ENCODE peak calls at places on chromosomes 3 and 15, in nine cellular contexts. M, O, T, L, R, C, V, U and W are unnamed samples.

GRCh38 chr15:67108122-67108871 is 42.9 kb downstream of the SMAD3 start:
- DNase-seq in O (no peak), M (no peak), R (no peak), T (no peak), C (no peak), L (no peak), V (no peak), U (no peak), W (no peak)

GRCh38 chr3:195151866-195152526 is 119.0 kb downstream of the XXYLT1 start:
- DNase-seq in C (no peak), O (no peak), M (no peak), V (no peak), L (no peak), R (no peak), T (no peak), U (no peak), W (no peak)

GRCh38 chr3:174891524-174892203 is 32.5 kb downstream of the NAALADL2 start:
- DNase-seq in R (no peak), L (no peak), V (peak), T (no peak), U (peak), M (no peak), C (no peak), O (no peak), W (no peak)

GRCh38 chr15:41438206-41438605 is 21.3 kb downstream of the RTF1 start:
- DNase-seq in O (no peak), R (no peak), M (no peak), L (no peak), U (no peak), V (no peak), C (no peak), T (no peak), W (no peak)

GRCh38 chr3:168002786-168003368 is 92.8 kb downstream of the GOLIM4 start:
- DNase-seq in T (peak), U (no peak), M (no peak), R (no peak), C (no peak), V (no peak), O (no peak), L (no peak), W (no peak)

GRCh38 chr15:44882499-44882968 is 74.0 kb upstream of the TERB2 start:
- DNase-seq in U (no peak), M (no peak), O (no peak), V (no peak), R (no peak), T (no peak), C (no peak), L (no peak), W (no peak)

GRCh38 chr3:38190481-38190881 is 25.1 kb downstream of the OXSR1 start:
- DNase-seq in M (no peak), L (no peak), U (no peak), R (no peak), T (no peak), C (no peak), O (no peak), V (no peak), W (no peak)

GRCh38 chr3:146889616-146890015 is 284.5 kb upstream of the PLSCR5 start:
- DNase-seq in V (no peak), U (no peak), M (no peak), R (no peak), L (no peak), O (no peak), C (no peak), T (no peak), W (no peak)

GRCh38 chr3:41035445-41036022 is 163.8 kb upstream of the CTNNB1 start:
- DNase-seq in O (peak), M (no peak), V (no peak), U (no peak), C (no peak), L (no peak), T (no peak), R (no peak), W (no peak)

GRCh38 chr15:33064878-33065277 is 129.6 kb downstream of the FMN1 start:
- DNase-seq in M (no peak), V (no peak), C (no peak), L (no peak), T (no peak), O (no peak), R (no peak), U (no peak), W (no peak)

GRCh38 chr3:63945558-63946096 is 33.4 kb upstream of the SCAANT1 start:
- DNase-seq in L (no peak), R (no peak), U (no peak), T (peak), M (no peak), V (no peak), C (no peak), O (no peak), W (no peak)

GRCh38 chr15:92020207-92020606 is 166.7 kb downstream of the SLCO3A1 start:
- DNase-seq in V (no peak), O (no peak), R (no peak), L (no peak), U (no peak), M (no peak), C (no peak), T (no peak), W (no peak)

GRCh38 chr15:95887666-95888480 is 442.6 kb upstream of the NR2F2 start:
- DNase-seq in L (no peak), C (no peak), U (no peak), O (no peak), M (no peak), R (no peak), V (no peak), T (no peak), W (no peak)

GRCh38 chr3:154428369-154429206 is 1.4 kb downstream of the GPR149 start:
- DNase-seq in C (no peak), R (no peak), L (no peak), M (no peak), V (peak), T (no peak), U (peak), O (no peak), W (no peak)

GRCh38 chr3:154431043-154431442 is 1.1 kb upstream of the GPR149 start:
- DNase-seq in O (no peak), L (no peak), M (no peak), R (no peak), V (no peak), C (no peak), U (no peak), T (no peak), W (no peak)

GRCh38 chr3:154427685-154428291 is 2.2 kb downstream of the GPR149 start:
- DNase-seq in T (no peak), L (no peak), C (no peak), R (no peak), O (no peak), U (peak), V (peak), M (no peak), W (no peak)

DNA sequence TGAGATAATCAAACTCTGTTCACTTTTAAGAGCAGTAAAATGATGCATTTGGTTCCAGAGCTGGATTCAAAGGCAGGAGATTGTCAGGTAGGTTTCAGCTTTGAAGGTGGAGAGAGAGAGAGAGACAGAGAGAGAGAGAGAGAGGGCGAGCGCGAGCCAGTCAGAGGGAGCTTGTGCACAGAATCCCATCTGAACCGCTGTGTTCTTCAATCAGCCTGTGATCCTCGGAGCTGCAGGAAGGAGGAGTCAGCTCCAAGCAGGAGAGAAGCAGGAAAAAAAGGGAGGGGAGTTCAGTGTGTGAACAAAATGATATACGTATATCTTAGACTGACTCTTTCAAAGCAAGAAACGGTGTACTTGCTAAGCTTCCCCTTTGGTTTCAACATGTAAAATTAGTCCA is at the start of gene GPR149:
- DNase-seq in R (no peak), U (peak), T (no peak), L (no peak), V (peak), M (no peak), C (no peak), O (no peak), W (no peak)
- TF ChIP-seq CTCF in R (no peak), U (peak), T (peak), L (no peak), V (peak), M (no peak), C (no peak), O (no peak), W (no peak)

GRCh38 chr3:35944915-35945710 is 305.8 kb downstream of the ARPP21 start:
- DNase-seq in U (no peak), V (no peak), T (no peak), R (no peak), M (no peak), O (no peak), C (no peak), L (no peak), W (no peak)
- H3K4me3 ChIP-seq in U (no peak), V (no peak), T (no peak), R (no peak), M (no peak), O (no peak), C (no peak), L (no peak), W (no peak)

GRCh38 chr3:123660276-123660675 is 75.4 kb upstream of the HACD2 start:
- DNase-seq in V (no peak), L (no peak), U (no peak), M (no peak), T (no peak), C (no peak), R (no peak), O (no peak), W (no peak)
- H3K27ac ChIP-seq in V (no peak), L (no peak), U (no peak), M (no peak), T (peak), C (no peak), R (peak), O (peak), W (no peak)

GRCh38 chr3:159127021-159127392 is 325.2 kb downstream of the MFSD1 start:
- DNase-seq in R (no peak), U (no peak), T (no peak), O (no peak), C (no peak), V (no peak), L (no peak), M (no peak), W (no peak)

GRCh38 chr3:159128628-159129027 is 326.8 kb downstream of the MFSD1 start:
- DNase-seq in R (no peak), M (no peak), U (no peak), C (no peak), L (no peak), V (no peak), O (no peak), T (no peak), W (peak)

GRCh38 chr3:159131376-159131775 is 329.5 kb downstream of the MFSD1 start:
- DNase-seq in M (no peak), C (no peak), R (no peak), T (no peak), U (no peak), L (no peak), O (no peak), V (no peak), W (no peak)

GRCh38 chr3:159126261-159127020 is 324.6 kb downstream of the MFSD1 start:
- DNase-seq in R (no peak), T (no peak), C (no peak), V (no peak), L (no peak), O (no peak), U (no peak), M (no peak), W (no peak)

GRCh38 chr3:159130108-159130507 is 328.3 kb downstream of the MFSD1 start:
- DNase-seq in T (no peak), O (no peak), L (no peak), R (no peak), U (peak), M (no peak), V (peak), C (peak), W (no peak)
- TF ChIP-seq CTCF in T (no peak), O (no peak), L (no peak), R (peak), U (peak), M (peak), V (peak), C (peak), W (peak)

GRCh38 chr3:149221783-149222517 is at the start of gene CP:
- DNase-seq in V (no peak), T (no peak), R (no peak), M (no peak), U (no peak), L (no peak), C (no peak), O (no peak), W (no peak)
- H3K4me3 ChIP-seq in V (no peak), T (peak), R (peak), M (no peak), U (no peak), L (peak), C (no peak), O (no peak), W (no peak)

DNA sequence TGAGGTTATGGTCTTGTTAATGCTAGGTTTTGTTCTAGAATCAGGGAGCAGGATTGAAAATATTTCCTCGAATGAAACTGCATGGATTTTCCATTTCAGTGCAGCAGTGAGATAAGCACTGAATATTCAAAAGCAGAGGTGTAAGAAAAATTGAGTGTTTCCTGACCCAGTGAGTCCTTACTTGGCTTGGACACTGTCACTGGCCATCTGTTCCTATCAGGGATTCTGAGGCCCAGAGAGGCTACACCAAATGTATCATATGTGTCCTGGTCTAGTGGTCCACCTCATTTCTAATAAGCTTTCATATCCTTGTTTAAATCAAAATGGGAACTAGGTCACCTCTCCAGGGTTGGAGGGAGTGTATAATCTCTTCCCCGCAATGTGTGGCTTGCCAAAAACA is 61.1 kb upstream of the RAD18 start:
- DNase-seq in T (no peak), C (no peak), V (no peak), R (no peak), L (no peak), U (no peak), O (no peak), M (no peak), W (no peak)
- H3K27ac ChIP-seq in T (no peak), C (no peak), V (no peak), R (no peak), L (no peak), U (no peak), O (no peak), M (no peak), W (no peak)

GRCh38 chr3:86995537-86995936 is 4.6 kb upstream of the VGLL3 start:
- DNase-seq in M (no peak), U (no peak), C (no peak), L (no peak), R (no peak), V (no peak), T (no peak), O (no peak), W (no peak)
- TF ChIP-seq CTCF in M (no peak), U (no peak), C (no peak), L (no peak), R (no peak), V (no peak), T (no peak), O (no peak), W (no peak)